ENCODE peak calls at places on chromosomes 1 and 21, in six cellular contexts. X is GM12892, H is OCI-LY7, W is RPMI8226, V is KG1, N is foreskin fibroblast. I is an unnamed sample.

GRCh38 chr1:66058558-66058957 is 265.9 kb downstream of the PDE4B start:
- DNase-seq in X (no peak), V (no peak), H (no peak), W (no peak), N (no peak), I (no peak)

GRCh38 chr1:55375617-55376258 is 160.6 kb upstream of the USP24 start:
- DNase-seq in N (peak; percentile 76), H (peak; percentile 55), V (peak; percentile 24), X (peak; percentile 21), W (peak; percentile 66), I (no peak)

GRCh38 chr1:159092398-159092760 is 15.8 kb upstream of the AIM2 start:
- DNase-seq in N (peak; percentile 6), X (no peak), H (no peak), V (no peak), W (no peak), I (no peak)

GRCh38 chr1:77513839-77514763 is 168.4 kb downstream of the ZZZ3 start:
- DNase-seq in X (no peak), H (no peak), V (no peak), N (peak; percentile 94), W (no peak), I (no peak)

GRCh38 chr1:218633238-218633948 is 288.3 kb downstream of the TGFB2 start:
- DNase-seq in W (no peak), X (no peak), V (no peak), H (no peak), N (no peak), I (no peak)

GRCh38 chr21:42176864-42177263 is 42.1 kb upstream of the ABCG1 start:
- DNase-seq in W (no peak), X (no peak), V (no peak), H (no peak), N (no peak), I (no peak)

GRCh38 chr1:237115035-237115434 is 73.1 kb downstream of the RYR2 start:
- DNase-seq in W (no peak), N (no peak), X (no peak), H (no peak), V (no peak), I (no peak)

GRCh38 chr1:72177711-72178110 is 104.6 kb downstream of the NEGR1 start:
- DNase-seq in W (no peak), X (no peak), V (no peak), N (peak; percentile 55), H (no peak), I (no peak)

GRCh38 chr1:40799351-40799867 is 15.8 kb downstream of the KCNQ4 start:
- DNase-seq in N (peak; percentile 52), W (no peak), H (no peak), X (no peak), V (no peak), I (no peak)

GRCh38 chr1:20590313-20590777 is 1.4 kb downstream of the CDA start:
- DNase-seq in N (peak; percentile 84), X (no peak), V (no peak), H (no peak), W (no peak), I (no peak)

GRCh38 chr1:226979517-226980121 is 39.5 kb downstream of the COQ8A start:
- DNase-seq in N (no peak), H (no peak), W (no peak), V (no peak), X (no peak), I (no peak)

GRCh38 chr1:113887392-113887767 is at the start of gene BCL2L15:
- DNase-seq in W (no peak), N (no peak), H (no peak), V (no peak), X (no peak), I (no peak)